ENCODE peak calls at places on chromosome 6, in nine cellular contexts. One of them, this sample, is unnamed.
A peak's percentile ranks its signal among the peaks of the same experiment; 100 is the strongest.

GRCh38 chr6:36809933-36810844 is 29.1 kb downstream of the CPNE5 start:
- DNase-seq in PC-9: no peak
- DNase-seq in activated CD4-positive, CD25-positive, alpha-beta regulatory T cell: no peak
- DNase-seq in occipital lobe: no peak
- DNase-seq in HT-29: no peak
- DNase-seq in NCI-H1417: no peak
- DNase-seq in GM06990: no peak
- DNase-seq in heart right ventricle: no peak
- DNase-seq in SK-MEL-5: peak; percentile 56
- DNase-seq in this sample: no peak

GRCh38 chr6:170225852-170226417 is 64.9 kb downstream of the DLL1 start:
- DNase-seq in PC-9: no peak
- DNase-seq in activated CD4-positive, CD25-positive, alpha-beta regulatory T cell: no peak
- DNase-seq in occipital lobe: no peak
- DNase-seq in HT-29: no peak
- DNase-seq in NCI-H1417: no peak
- DNase-seq in GM06990: no peak
- DNase-seq in heart right ventricle: no peak
- DNase-seq in SK-MEL-5: no peak
- DNase-seq in this sample: no peak

GRCh38 chr6:100803264-100803663 is 77.9 kb downstream of the ASCC3 start:
- DNase-seq in PC-9: no peak
- DNase-seq in activated CD4-positive, CD25-positive, alpha-beta regulatory T cell: no peak
- DNase-seq in occipital lobe: no peak
- DNase-seq in HT-29: no peak
- DNase-seq in NCI-H1417: peak; percentile 31
- DNase-seq in GM06990: no peak
- DNase-seq in heart right ventricle: no peak
- DNase-seq in SK-MEL-5: no peak
- DNase-seq in this sample: peak; percentile 31

GRCh38 chr6:24876496-24877465 is 59.0 kb downstream of the RIPOR2 start:
- DNase-seq in PC-9: no peak
- DNase-seq in activated CD4-positive, CD25-positive, alpha-beta regulatory T cell: no peak
- DNase-seq in occipital lobe: no peak
- DNase-seq in HT-29: no peak
- DNase-seq in NCI-H1417: no peak
- DNase-seq in GM06990: no peak
- DNase-seq in heart right ventricle: no peak
- DNase-seq in SK-MEL-5: no peak
- DNase-seq in this sample: no peak

GRCh38 chr6:1952726-1953360 is 292.6 kb downstream of the GMDS start:
- DNase-seq in PC-9: peak; percentile 94
- DNase-seq in activated CD4-positive, CD25-positive, alpha-beta regulatory T cell: no peak
- DNase-seq in occipital lobe: no peak
- DNase-seq in HT-29: no peak
- DNase-seq in NCI-H1417: no peak
- DNase-seq in GM06990: no peak
- DNase-seq in heart right ventricle: no peak
- DNase-seq in SK-MEL-5: no peak
- DNase-seq in this sample: no peak

GRCh38 chr6:132354517-132355167 is 46.6 kb downstream of the MOXD1 start:
- DNase-seq in PC-9: no peak
- DNase-seq in activated CD4-positive, CD25-positive, alpha-beta regulatory T cell: peak; percentile 4
- DNase-seq in occipital lobe: no peak
- DNase-seq in HT-29: no peak
- DNase-seq in NCI-H1417: no peak
- DNase-seq in GM06990: peak; percentile 43
- DNase-seq in heart right ventricle: peak; percentile 12
- DNase-seq in SK-MEL-5: no peak
- DNase-seq in this sample: peak; percentile 82

GRCh38 chr6:18165746-18166145 is 10.5 kb downstream of the KDM1B start:
- DNase-seq in PC-9: no peak
- DNase-seq in activated CD4-positive, CD25-positive, alpha-beta regulatory T cell: no peak
- DNase-seq in occipital lobe: no peak
- DNase-seq in HT-29: no peak
- DNase-seq in NCI-H1417: no peak
- DNase-seq in GM06990: no peak
- DNase-seq in heart right ventricle: no peak
- DNase-seq in SK-MEL-5: no peak
- DNase-seq in this sample: no peak

GRCh38 chr6:64357430-64357829 is 721.8 kb downstream of the PHF3 start:
- DNase-seq in PC-9: no peak
- DNase-seq in activated CD4-positive, CD25-positive, alpha-beta regulatory T cell: no peak
- DNase-seq in occipital lobe: no peak
- DNase-seq in HT-29: no peak
- DNase-seq in NCI-H1417: no peak
- DNase-seq in GM06990: no peak
- DNase-seq in heart right ventricle: no peak
- DNase-seq in SK-MEL-5: no peak
- DNase-seq in this sample: no peak

GRCh38 chr6:125793280-125793679 is 2.5 kb downstream of the NCOA7 start:
- DNase-seq in PC-9: no peak
- DNase-seq in activated CD4-positive, CD25-positive, alpha-beta regulatory T cell: no peak
- DNase-seq in occipital lobe: no peak
- DNase-seq in HT-29: no peak
- DNase-seq in NCI-H1417: no peak
- DNase-seq in GM06990: no peak
- DNase-seq in heart right ventricle: no peak
- DNase-seq in SK-MEL-5: no peak
- DNase-seq in this sample: no peak

GRCh38 chr6:19569563-19569962 is 267.6 kb upstream of the ID4 start:
- DNase-seq in PC-9: no peak
- DNase-seq in activated CD4-positive, CD25-positive, alpha-beta regulatory T cell: no peak
- DNase-seq in occipital lobe: no peak
- DNase-seq in HT-29: no peak
- DNase-seq in NCI-H1417: peak; percentile 47
- DNase-seq in GM06990: no peak
- DNase-seq in heart right ventricle: no peak
- DNase-seq in SK-MEL-5: peak; percentile 15
- DNase-seq in this sample: no peak

GRCh38 chr6:52577778-52578473 is 1.1 kb upstream of the TRAM2 start:
- DNase-seq in PC-9: no peak
- DNase-seq in activated CD4-positive, CD25-positive, alpha-beta regulatory T cell: no peak
- DNase-seq in occipital lobe: no peak
- DNase-seq in HT-29: peak; percentile 31
- DNase-seq in NCI-H1417: no peak
- DNase-seq in GM06990: no peak
- DNase-seq in heart right ventricle: no peak
- DNase-seq in SK-MEL-5: no peak
- DNase-seq in this sample: peak; percentile 75

GRCh38 chr6:55011034-55011433 is 163.3 kb upstream of the HCRTR2 start:
- DNase-seq in PC-9: no peak
- DNase-seq in activated CD4-positive, CD25-positive, alpha-beta regulatory T cell: no peak
- DNase-seq in occipital lobe: no peak
- DNase-seq in HT-29: no peak
- DNase-seq in NCI-H1417: no peak
- DNase-seq in GM06990: no peak
- DNase-seq in heart right ventricle: no peak
- DNase-seq in SK-MEL-5: no peak
- DNase-seq in this sample: peak; percentile 28

GRCh38 chr6:63502165-63502564 is 70.1 kb upstream of the LOC128125822 start:
- DNase-seq in PC-9: peak; percentile 59
- DNase-seq in activated CD4-positive, CD25-positive, alpha-beta regulatory T cell: no peak
- DNase-seq in occipital lobe: no peak
- DNase-seq in HT-29: peak; percentile 27
- DNase-seq in NCI-H1417: no peak
- DNase-seq in GM06990: no peak
- DNase-seq in heart right ventricle: no peak
- DNase-seq in SK-MEL-5: no peak
- DNase-seq in this sample: no peak

GRCh38 chr6:28269492-28269891 is 2.5 kb downstream of the ZSCAN26 start:
- DNase-seq in PC-9: peak; percentile 60
- DNase-seq in activated CD4-positive, CD25-positive, alpha-beta regulatory T cell: no peak
- DNase-seq in occipital lobe: no peak
- DNase-seq in HT-29: no peak
- DNase-seq in NCI-H1417: no peak
- DNase-seq in GM06990: no peak
- DNase-seq in heart right ventricle: no peak
- DNase-seq in SK-MEL-5: no peak
- DNase-seq in this sample: peak; percentile 54

GRCh38 chr6:128069180-128069579 is 168.3 kb upstream of the THEMIS start:
- DNase-seq in PC-9: no peak
- DNase-seq in activated CD4-positive, CD25-positive, alpha-beta regulatory T cell: no peak
- DNase-seq in occipital lobe: no peak
- DNase-seq in HT-29: no peak
- DNase-seq in NCI-H1417: no peak
- DNase-seq in GM06990: no peak
- DNase-seq in heart right ventricle: no peak
- DNase-seq in SK-MEL-5: no peak
- DNase-seq in this sample: no peak

GRCh38 chr6:12613819-12614218 is 102.7 kb upstream of the PHACTR1 start:
- DNase-seq in PC-9: no peak
- DNase-seq in activated CD4-positive, CD25-positive, alpha-beta regulatory T cell: no peak
- DNase-seq in occipital lobe: no peak
- DNase-seq in HT-29: no peak
- DNase-seq in NCI-H1417: no peak
- DNase-seq in GM06990: no peak
- DNase-seq in heart right ventricle: no peak
- DNase-seq in SK-MEL-5: no peak
- DNase-seq in this sample: no peak

GRCh38 chr6:96151707-96152106 is 135.9 kb downstream of the FUT9 start:
- DNase-seq in PC-9: no peak
- DNase-seq in activated CD4-positive, CD25-positive, alpha-beta regulatory T cell: no peak
- DNase-seq in occipital lobe: no peak
- DNase-seq in HT-29: no peak
- DNase-seq in NCI-H1417: no peak
- DNase-seq in GM06990: no peak
- DNase-seq in heart right ventricle: no peak
- DNase-seq in SK-MEL-5: no peak
- DNase-seq in this sample: no peak

GRCh38 chr6:163837681-163838431 is 423.3 kb downstream of the QKI start:
- DNase-seq in PC-9: no peak
- DNase-seq in activated CD4-positive, CD25-positive, alpha-beta regulatory T cell: no peak
- DNase-seq in occipital lobe: no peak
- DNase-seq in HT-29: no peak
- DNase-seq in NCI-H1417: no peak
- DNase-seq in GM06990: no peak
- DNase-seq in heart right ventricle: no peak
- DNase-seq in SK-MEL-5: peak; percentile 4
- DNase-seq in this sample: no peak

GRCh38 chr6:7112741-7113313 is 5.1 kb downstream of the RREB1 start:
- DNase-seq in PC-9: peak; percentile 72
- DNase-seq in activated CD4-positive, CD25-positive, alpha-beta regulatory T cell: no peak
- DNase-seq in occipital lobe: no peak
- DNase-seq in HT-29: peak; percentile 69
- DNase-seq in NCI-H1417: peak; percentile 57
- DNase-seq in GM06990: peak; percentile 51
- DNase-seq in heart right ventricle: peak; percentile 30
- DNase-seq in SK-MEL-5: no peak
- DNase-seq in this sample: peak; percentile 67

This sample was measured in OCI-M1.